ENCODE peak calls at places on chromosomes 4 and X, in eight cellular contexts. W is uterus, C is colonic mucosa, S is upper lobe of right lung, J is H1, A is keratinocyte, X is A549, R is suprapubic skin. L is an unnamed sample. For H3K4me1, the result is how much of the 10 kb centered on the place peaks cover.

GRCh38 chr4:94304365-94304971 is 38.2 kb downstream of the HPGDS start:
- DNase-seq in W (no peak), R (no peak), X (peak), C (no peak), A (no peak), J (no peak), S (no peak), L (peak)

GRCh38 chrX:84188320-84188834 is 378 bp upstream of the RPS6KA6 start:
- DNase-seq in X (peak), A (no peak), J (peak), S (peak), W (peak), C (peak), R (no peak), L (peak)

GRCh38 chrX:69287025-69287540 is 121.8 kb upstream of the PJA1 start:
- DNase-seq in X (no peak), W (no peak), J (no peak), C (no peak), A (no peak), R (no peak), S (no peak), L (no peak)

GRCh38 chrX:50881028-50881427 is 29.5 kb upstream of the BMP15 start:
- DNase-seq in J (no peak), R (no peak), S (no peak), C (no peak), W (no peak), X (no peak), A (peak), L (no peak)

GRCh38 chr4:53763813-53764597 is 172.7 kb upstream of the LNX1 start:
- DNase-seq in A (no peak), C (no peak), X (no peak), R (no peak), S (no peak), J (no peak), W (no peak), L (peak)

GRCh38 chrX:7170903-7171302 is 22.9 kb upstream of the PUDP start:
- DNase-seq in X (no peak), W (no peak), S (no peak), R (no peak), A (no peak), C (peak), J (no peak), L (no peak)

GRCh38 chr4:7183161-7183560 is 9.2 kb upstream of the SORCS2 start:
- DNase-seq in A (no peak), W (peak), C (no peak), R (peak), J (no peak), X (no peak), S (no peak), L (no peak)

GRCh38 chr4:142817442-142817841 is 28.7 kb downstream of the INPP4B start:
- DNase-seq in X (no peak), R (no peak), A (peak), C (no peak), S (no peak), J (no peak), W (no peak), L (peak)

GRCh38 chrX:38817004-38817703 is 15.9 kb downstream of the MID1IP1 start:
- DNase-seq in S (peak), R (no peak), X (no peak), A (no peak), J (no peak), W (peak), C (peak), L (peak)

GRCh38 chrX:46687619-46688018 is 71.3 kb downstream of the SLC9A7 start:
- DNase-seq in S (no peak), C (no peak), W (no peak), J (no peak), X (no peak), A (no peak), R (no peak), L (no peak)

GRCh38 chr4:108700358-108700757 is 50.0 kb downstream of the OSTC start:
- DNase-seq in C (no peak), A (no peak), W (no peak), S (no peak), X (no peak), R (no peak), J (no peak), L (no peak)

GRCh38 chrX:14673764-14674163 is 144.4 kb downstream of the GLRA2 start:
- DNase-seq in S (no peak), C (peak), A (peak), W (no peak), R (no peak), X (peak), J (no peak), L (peak)

GRCh38 chr4:57053508-57053907 is 56.7 kb downstream of the IGFBP7 start:
- DNase-seq in X (no peak), S (no peak), J (no peak), R (no peak), W (no peak), C (no peak), A (peak), L (no peak)

GRCh38 chr4:113445286-113445685 is 316.3 kb downstream of the CAMK2D start:
- DNase-seq in J (no peak), R (no peak), S (no peak), A (peak), W (peak), C (peak), X (no peak), L (no peak)

GRCh38 chr4:123113193-123113592 is 190.8 kb upstream of the NUDT6 start:
- DNase-seq in R (no peak), W (no peak), A (no peak), S (no peak), C (no peak), J (no peak), X (no peak), L (no peak)

GRCh38 chrX:38558681-38559080 is 2.7 kb upstream of the TSPAN7 start:
- DNase-seq in S (no peak), W (no peak), J (no peak), R (no peak), X (no peak), C (no peak), A (no peak), L (no peak)

GRCh38 chr4:42331914-42332368 is 65.3 kb upstream of the SHISA3 start:
- DNase-seq in R (no peak), J (no peak), X (peak), W (no peak), C (no peak), A (no peak), S (no peak), L (no peak)
- H3K27ac ChIP-seq in R (no peak), J (no peak), X (no peak), W (no peak), C (no peak), A (no peak), S (no peak), L (no peak)

DNA sequence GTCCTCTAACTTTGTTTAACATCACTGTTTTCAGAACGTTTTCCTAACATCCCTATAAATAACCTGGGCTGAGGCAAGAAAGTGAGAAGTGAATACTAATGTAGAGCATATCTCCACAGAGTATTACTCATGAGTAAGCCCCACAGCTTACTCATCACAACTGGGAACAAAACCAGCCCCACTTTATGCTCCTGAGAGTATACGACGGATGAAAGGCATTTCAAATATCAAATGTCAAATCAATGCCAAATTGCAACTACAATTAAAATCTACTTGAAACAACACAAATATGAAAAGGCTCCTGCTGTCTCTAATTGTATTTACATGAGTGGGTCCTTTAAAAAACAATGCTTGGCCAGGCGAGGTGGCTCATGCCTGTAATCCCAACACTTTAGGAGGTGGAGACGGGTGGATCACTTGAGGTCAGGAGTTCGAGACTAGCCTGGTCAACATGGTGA is 41.2 kb downstream of the SH3RF1 start:
- DNase-seq in C (no peak), S (no peak), W (peak), J (no peak), R (no peak), A (no peak), X (peak), L (peak)
- H3K4me3 ChIP-seq in C (no peak), S (no peak), W (no peak), J (no peak), R (no peak), A (no peak), X (no peak), L (no peak)

GRCh38 chrX:153565996-153566580 is 32.9 kb downstream of the CCNQ start:
- DNase-seq in J (no peak), A (no peak), C (no peak), W (no peak), S (no peak), R (no peak), X (no peak), L (no peak)

GRCh38 chrX:153568612-153569011 is 30.3 kb downstream of the CCNQ start:
- DNase-seq in R (no peak), A (no peak), J (no peak), W (no peak), S (no peak), C (no peak), X (peak), L (no peak)

GRCh38 chrX:153571159-153571908 is 27.6 kb downstream of the CCNQ start:
- DNase-seq in R (no peak), A (no peak), X (no peak), C (no peak), S (no peak), J (no peak), W (no peak), L (no peak)

GRCh38 chrX:153572601-153573000 is 26.3 kb downstream of the CCNQ start:
- DNase-seq in C (no peak), A (no peak), J (no peak), X (no peak), S (no peak), W (no peak), R (no peak), L (no peak)

GRCh38 chrX:153569475-153569874 is 29.5 kb downstream of the CCNQ start:
- DNase-seq in X (no peak), C (no peak), A (no peak), S (no peak), R (no peak), J (no peak), W (no peak), L (no peak)
- H3K4me1 ChIP-seq in X (under half), C (under half), A (under half), S (under half), R (under half), J (under half), W (under half), L (under half)

DNA sequence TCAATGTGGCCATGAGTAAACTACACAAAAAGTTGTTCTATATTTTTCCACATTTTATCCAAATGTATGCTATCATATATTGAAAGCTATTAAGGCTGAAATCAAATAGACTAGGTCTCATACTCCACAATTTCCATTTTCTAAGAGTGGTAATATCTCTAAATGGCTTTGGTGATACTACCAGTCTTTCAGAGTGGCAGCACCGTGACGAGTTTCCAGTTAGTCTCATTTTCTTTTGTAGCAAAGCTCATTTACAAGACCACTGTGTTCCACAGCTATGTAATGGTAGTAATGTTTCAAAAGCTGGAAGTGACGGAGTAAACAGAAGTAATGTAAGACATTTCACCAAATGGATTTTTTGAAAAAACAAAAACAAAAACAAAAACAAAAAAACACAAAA is 228.2 kb downstream of the PPP3CA start:
- DNase-seq in W (no peak), J (no peak), R (no peak), S (no peak), A (no peak), X (no peak), C (no peak), L (no peak)
- H3K27ac ChIP-seq in W (no peak), J (no peak), R (no peak), S (no peak), A (no peak), X (no peak), C (no peak), L (no peak)

GRCh38 chr4:82436130-82436529 is 5.7 kb downstream of the ENOPH1 start:
- DNase-seq in J (no peak), R (no peak), W (no peak), X (no peak), C (no peak), A (no peak), S (no peak), L (no peak)

GRCh38 chr4:82433791-82434190 is 3.4 kb downstream of the ENOPH1 start:
- DNase-seq in W (no peak), C (no peak), X (no peak), R (no peak), J (no peak), S (no peak), A (no peak), L (no peak)

GRCh38 chr4:82432596-82432995 is 2.2 kb downstream of the ENOPH1 start:
- DNase-seq in A (no peak), W (no peak), S (no peak), C (no peak), J (no peak), X (no peak), R (no peak), L (no peak)

GRCh38 chr4:82436780-82437179 is 6.4 kb downstream of the ENOPH1 start:
- DNase-seq in R (no peak), X (no peak), C (no peak), W (no peak), J (no peak), S (no peak), A (no peak), L (no peak)

GRCh38 chr4:82434949-82435348 is 4.6 kb downstream of the ENOPH1 start:
- DNase-seq in X (no peak), J (no peak), W (no peak), C (no peak), S (no peak), A (no peak), R (no peak), L (no peak)
- H3K4me3 ChIP-seq in X (no peak), J (no peak), W (no peak), C (no peak), S (no peak), A (no peak), R (no peak), L (no peak)

GRCh38 chrX:15750611-15751159 is 12.6 kb downstream of the CA5B start:
- DNase-seq in W (no peak), A (no peak), X (no peak), J (no peak), R (no peak), S (no peak), C (no peak), L (peak)
- H3K4me1 ChIP-seq in W (under half), A (under half), X (under half), J (under half), R (under half), S (under half), C (under half), L (under half)